ENCODE peak calls at places on chromosomes 4 and X, in four cellular contexts. J is stimulated activated naive CD4-positive, alpha-beta T cell treated with Interleukin-2 at 50 U/mL for 16 hours; R is islet precursor cell; G is DMS 273 treated with DMSO at 0.1 percent for 48 hours. L is an unnamed sample.

GRCh38 chr4:147610666-147611065 is 6.5 kb upstream of the TMEM184C start:
- DNase-seq in J (no peak), R (no peak), G (no peak), L (no peak)

GRCh38 chrX:1578511-1579173 is 12.8 kb upstream of the AKAP17A start:
- DNase-seq in J (no peak), R (no peak), G (no peak), L (no peak)

GRCh38 chrX:63281465-63281864 is 69.7 kb downstream of the SPIN4 start:
- DNase-seq in J (no peak), R (no peak), G (no peak), L (no peak)

GRCh38 chrX:31656013-31656412 is 584.2 kb upstream of the FTHL17 start:
- DNase-seq in J (no peak), R (no peak), G (no peak), L (no peak)

GRCh38 chr4:61628282-61628681 is 428.2 kb downstream of the ADGRL3 start:
- DNase-seq in J (no peak), R (no peak), G (no peak), L (no peak)

GRCh38 chr4:89486042-89486441 is 178.4 kb upstream of the GPRIN3 start:
- DNase-seq in J (no peak), R (no peak), G (no peak), L (no peak)

GRCh38 chr4:154417358-154417673 is 74.3 kb downstream of the DCHS2 start:
- DNase-seq in J (no peak), R (no peak), G (no peak), L (no peak)

GRCh38 chr4:78654809-78655208 is 103.2 kb downstream of the ANXA3 start:
- DNase-seq in J (no peak), R (no peak), G (no peak), L (no peak)

GRCh38 chr4:122602277-122603142 is 18.4 kb downstream of the IL21 start:
- DNase-seq in J (no peak), R (no peak), G (no peak), L (no peak)

GRCh38 chr4:2045518-2045951 is 13.6 kb upstream of the NAT8L start:
- DNase-seq in J (no peak), R (peak), G (no peak), L (no peak)

GRCh38 chr4:3302164-3302785 is 9.5 kb downstream of the RGS12 start:
- DNase-seq in J (peak), R (peak), G (no peak), L (peak)

GRCh38 chrX:135625995-135626394 is 87.4 kb upstream of the CT45A1 start:
- DNase-seq in J (no peak), R (no peak), G (no peak), L (no peak)

GRCh38 chrX:7170903-7171302 is 22.9 kb upstream of the PUDP start:
- DNase-seq in J (peak), R (peak), G (no peak), L (peak)

GRCh38 chrX:25226151-25226550 is 210.4 kb upstream of the ARX start:
- DNase-seq in J (no peak), R (no peak), G (no peak), L (no peak)

GRCh38 chr4:113094802-113095201 is 45.3 kb downstream of the ANK2 start:
- DNase-seq in J (no peak), R (no peak), G (no peak), L (no peak)

GRCh38 chr4:42397256-42397634 is at the start of gene SHISA3:
- DNase-seq in J (no peak), R (peak), G (no peak), L (no peak)

GRCh38 chrX:63561425-63561824 is 210.3 kb upstream of the SPIN4 start:
- DNase-seq in J (no peak), R (no peak), G (no peak), L (no peak)

GRCh38 chr4:170805352-170805751 is 715.6 kb upstream of the AADAT start:
- DNase-seq in J (no peak), R (peak), G (no peak), L (no peak)

GRCh38 chr4:148376151-148376550 is 66.1 kb downstream of the NR3C2 start:
- DNase-seq in J (no peak), R (no peak), G (no peak), L (no peak)

GRCh38 chrX:97740044-97740443 is 856.3 kb downstream of the RPA4 start:
- DNase-seq in J (no peak), R (no peak), G (no peak), L (no peak)

GRCh38 chrX:55008571-55009358 is 8.6 kb downstream of the APEX2 start:
- DNase-seq in J (no peak), R (no peak), G (no peak), L (no peak)

GRCh38 chr4:5874811-5875465 is 17.9 kb downstream of the CRMP1 start:
- DNase-seq in J (no peak), R (peak), G (no peak), L (no peak)

GRCh38 chr4:130747842-130748241 is 1651.9 kb downstream of the C4orf33 start:
- DNase-seq in J (no peak), R (no peak), G (no peak), L (no peak)

GRCh38 chr4:51850294-51850693 is 7.3 kb downstream of the DCUN1D4 start:
- DNase-seq in J (no peak), R (no peak), G (no peak), L (no peak)

GRCh38 chrX:10017866-10018265 is 50.7 kb downstream of the CLDN34 start:
- DNase-seq in J (no peak), R (peak), G (no peak), L (no peak)

GRCh38 chrX:148794350-148794749 is 293.9 kb downstream of the AFF2 start:
- DNase-seq in J (no peak), R (no peak), G (no peak), L (no peak)

GRCh38 chrX:29315931-29316330 is 728.7 kb downstream of the IL1RAPL1 start:
- DNase-seq in J (no peak), R (peak), G (no peak), L (no peak)

GRCh38 chr4:102687373-102687981 is 73.3 kb downstream of the MANBA start:
- DNase-seq in J (no peak), R (no peak), G (no peak), L (no peak)

L was measured in stimulated activated CD8-positive, alpha-beta memory T cell treated with anti-CD3 and anti-CD28 coated beads, Interleukin-2, amount 100 ng/mL, for 48 hours.